ENCODE peak calls at places on chromosomes 5 and 9, in six cellular contexts. One of them, this sample, is unnamed.

GRCh38 chr9:17401858-17402257 is 177.0 kb upstream of the SH3GL2 start:
- DNase-seq in mesenchymal stem cell: no peak
- DNase-seq in caudate nucleus: no peak
- DNase-seq in MM.1S: no peak
- DNase-seq in body of pancreas: no peak
- DNase-seq in WERI-Rb-1: no peak
- DNase-seq in this sample: no peak

GRCh38 chr9:14395300-14396082 is 81.5 kb upstream of the NFIB start:
- DNase-seq in mesenchymal stem cell: no peak
- DNase-seq in caudate nucleus: peak; percentile 69
- DNase-seq in MM.1S: no peak
- DNase-seq in body of pancreas: no peak
- DNase-seq in WERI-Rb-1: no peak
- DNase-seq in this sample: peak; percentile 76

GRCh38 chr5:111585946-111586345 is 73.6 kb upstream of the STARD4 start:
- DNase-seq in mesenchymal stem cell: no peak
- DNase-seq in caudate nucleus: no peak
- DNase-seq in MM.1S: no peak
- DNase-seq in body of pancreas: no peak
- DNase-seq in WERI-Rb-1: no peak
- DNase-seq in this sample: no peak

GRCh38 chr5:154707641-154708040 is 47.5 kb upstream of the LARP1 start:
- DNase-seq in mesenchymal stem cell: no peak
- DNase-seq in caudate nucleus: no peak
- DNase-seq in MM.1S: no peak
- DNase-seq in body of pancreas: no peak
- DNase-seq in WERI-Rb-1: no peak
- DNase-seq in this sample: no peak

GRCh38 chr9:98345011-98345410 is 89.6 kb upstream of the TBC1D2 start:
- DNase-seq in mesenchymal stem cell: no peak
- DNase-seq in caudate nucleus: no peak
- DNase-seq in MM.1S: no peak
- DNase-seq in body of pancreas: no peak
- DNase-seq in WERI-Rb-1: peak; percentile 95
- DNase-seq in this sample: no peak

GRCh38 chr9:89740722-89741121 is 135.9 kb downstream of the GADD45G start:
- DNase-seq in mesenchymal stem cell: no peak
- DNase-seq in caudate nucleus: no peak
- DNase-seq in MM.1S: peak; percentile 27
- DNase-seq in body of pancreas: no peak
- DNase-seq in WERI-Rb-1: no peak
- DNase-seq in this sample: no peak

GRCh38 chr5:76367623-76368366 is 35.3 kb upstream of the IQGAP2 start:
- DNase-seq in mesenchymal stem cell: peak; percentile 54
- DNase-seq in caudate nucleus: no peak
- DNase-seq in MM.1S: peak; percentile 8
- DNase-seq in body of pancreas: no peak
- DNase-seq in WERI-Rb-1: no peak
- DNase-seq in this sample: no peak

GRCh38 chr5:161676109-161676508 is 9.4 kb upstream of the GABRA6 start:
- DNase-seq in mesenchymal stem cell: no peak
- DNase-seq in caudate nucleus: no peak
- DNase-seq in MM.1S: peak; percentile 43
- DNase-seq in body of pancreas: no peak
- DNase-seq in WERI-Rb-1: no peak
- DNase-seq in this sample: no peak

GRCh38 chr5:141779642-141780041 is 97.6 kb upstream of the ARAP3 start:
- DNase-seq in mesenchymal stem cell: no peak
- DNase-seq in caudate nucleus: no peak
- DNase-seq in MM.1S: no peak
- DNase-seq in body of pancreas: peak; percentile 8
- DNase-seq in WERI-Rb-1: no peak
- DNase-seq in this sample: no peak

GRCh38 chr9:138060881-138061280 is 183.3 kb downstream of the CACNA1B start:
- DNase-seq in mesenchymal stem cell: no peak
- DNase-seq in caudate nucleus: no peak
- DNase-seq in MM.1S: no peak
- DNase-seq in body of pancreas: no peak
- DNase-seq in WERI-Rb-1: peak; percentile 0
- DNase-seq in this sample: no peak

GRCh38 chr5:158951461-158951860 is 148.3 kb downstream of the EBF1 start:
- DNase-seq in mesenchymal stem cell: no peak
- DNase-seq in caudate nucleus: no peak
- DNase-seq in MM.1S: no peak
- DNase-seq in body of pancreas: no peak
- DNase-seq in WERI-Rb-1: no peak
- DNase-seq in this sample: no peak

GRCh38 chr9:130287736-130288135 is 22.2 kb downstream of the HMCN2 start:
- DNase-seq in mesenchymal stem cell: no peak
- DNase-seq in caudate nucleus: no peak
- DNase-seq in MM.1S: no peak
- DNase-seq in body of pancreas: no peak
- DNase-seq in WERI-Rb-1: peak; percentile 20
- DNase-seq in this sample: no peak

GRCh38 chr9:105510024-105510423 is 47.9 kb upstream of the FKTN start:
- DNase-seq in mesenchymal stem cell: peak; percentile 76
- DNase-seq in caudate nucleus: no peak
- DNase-seq in MM.1S: no peak
- DNase-seq in body of pancreas: no peak
- DNase-seq in WERI-Rb-1: no peak
- DNase-seq in this sample: no peak

GRCh38 chr9:128637656-128638055 is 19.0 kb downstream of the DYNC2I2 start:
- DNase-seq in mesenchymal stem cell: no peak
- DNase-seq in caudate nucleus: no peak
- DNase-seq in MM.1S: no peak
- DNase-seq in body of pancreas: no peak
- DNase-seq in WERI-Rb-1: no peak
- DNase-seq in this sample: no peak

GRCh38 chr5:3678801-3679200 is 83.2 kb downstream of the IRX1 start:
- DNase-seq in mesenchymal stem cell: no peak
- DNase-seq in caudate nucleus: no peak
- DNase-seq in MM.1S: no peak
- DNase-seq in body of pancreas: no peak
- DNase-seq in WERI-Rb-1: no peak
- DNase-seq in this sample: no peak

GRCh38 chr5:101783241-101784095 is 512.6 kb downstream of the SLCO4C1 start:
- DNase-seq in mesenchymal stem cell: peak; percentile 2
- DNase-seq in caudate nucleus: no peak
- DNase-seq in MM.1S: no peak
- DNase-seq in body of pancreas: no peak
- DNase-seq in WERI-Rb-1: no peak
- DNase-seq in this sample: no peak

GRCh38 chr5:39498247-39498952 is 73.6 kb upstream of the DAB2 start:
- DNase-seq in mesenchymal stem cell: peak; percentile 30
- DNase-seq in caudate nucleus: no peak
- DNase-seq in MM.1S: no peak
- DNase-seq in body of pancreas: no peak
- DNase-seq in WERI-Rb-1: no peak
- DNase-seq in this sample: no peak

GRCh38 chr5:138179277-138179857 is 455 bp downstream of the KIF20A start:
- DNase-seq in mesenchymal stem cell: no peak
- DNase-seq in caudate nucleus: no peak
- DNase-seq in MM.1S: peak; percentile 9
- DNase-seq in body of pancreas: no peak
- DNase-seq in WERI-Rb-1: no peak
- DNase-seq in this sample: no peak

GRCh38 chr5:139293504-139294371 is at the start of gene MATR3:
- DNase-seq in mesenchymal stem cell: peak; percentile 97
- DNase-seq in caudate nucleus: peak; percentile 89
- DNase-seq in MM.1S: peak; percentile 95
- DNase-seq in body of pancreas: peak; percentile 97
- DNase-seq in WERI-Rb-1: peak; percentile 96
- DNase-seq in this sample: peak; percentile 91

GRCh38 chr5:6454628-6455053 is 6.0 kb downstream of the UBE2QL1 start:
- DNase-seq in mesenchymal stem cell: no peak
- DNase-seq in caudate nucleus: no peak
- DNase-seq in MM.1S: no peak
- DNase-seq in body of pancreas: no peak
- DNase-seq in WERI-Rb-1: no peak
- DNase-seq in this sample: no peak

GRCh38 chr9:18683312-18683711 is 209.4 kb downstream of the ADAMTSL1 start:
- DNase-seq in mesenchymal stem cell: no peak
- DNase-seq in caudate nucleus: no peak
- DNase-seq in MM.1S: no peak
- DNase-seq in body of pancreas: no peak
- DNase-seq in WERI-Rb-1: no peak
- DNase-seq in this sample: no peak

GRCh38 chr5:111685969-111686368 is 71.0 kb downstream of the NREP start:
- DNase-seq in mesenchymal stem cell: no peak
- DNase-seq in caudate nucleus: no peak
- DNase-seq in MM.1S: no peak
- DNase-seq in body of pancreas: no peak
- DNase-seq in WERI-Rb-1: peak; percentile 40
- DNase-seq in this sample: no peak

GRCh38 chr9:107480386-107480789 is 9.2 kb downstream of the KLF4 start:
- DNase-seq in mesenchymal stem cell: peak; percentile 85
- DNase-seq in caudate nucleus: no peak
- DNase-seq in MM.1S: peak; percentile 38
- DNase-seq in body of pancreas: peak; percentile 8
- DNase-seq in WERI-Rb-1: no peak
- DNase-seq in this sample: no peak

DNA sequence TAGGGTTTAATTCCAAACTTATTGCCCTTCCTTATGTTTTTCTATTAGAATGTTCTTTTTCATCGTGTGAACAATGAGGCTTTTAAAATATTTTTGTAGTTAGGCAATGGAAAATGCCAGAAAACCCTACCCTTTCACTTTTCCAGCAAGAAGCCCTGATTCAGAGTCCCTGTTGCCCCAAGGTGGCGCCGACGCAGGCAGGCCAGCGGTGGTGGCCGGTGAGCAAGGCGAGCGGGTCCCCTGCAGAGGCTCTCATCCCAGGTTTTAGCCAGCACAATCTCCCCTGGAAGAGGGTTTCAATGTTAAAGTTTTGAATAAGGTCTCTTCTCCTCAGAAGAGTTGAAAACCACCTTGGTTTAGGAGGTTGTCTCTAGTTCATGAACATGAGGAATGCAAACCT is 40.8 kb upstream of the CKMT2 start:
- DNase-seq in mesenchymal stem cell: peak; percentile 10
- DNase-seq in caudate nucleus: no peak
- DNase-seq in MM.1S: no peak
- DNase-seq in body of pancreas: no peak
- DNase-seq in WERI-Rb-1: no peak
- DNase-seq in this sample: no peak
- H3K27ac ChIP-seq in mesenchymal stem cell: no peak overlapping the region
- H3K27ac ChIP-seq in caudate nucleus: no peak overlapping the region
- H3K27ac ChIP-seq in MM.1S: no peak overlapping the region
- H3K27ac ChIP-seq in body of pancreas: no peak overlapping the region
- H3K27ac ChIP-seq in WERI-Rb-1: no peak overlapping the region
- H3K27ac ChIP-seq in this sample: no peak overlapping the region

GRCh38 chr5:177107159-177107558 is 20.4 kb downstream of the FGFR4 start:
- DNase-seq in mesenchymal stem cell: no peak
- DNase-seq in caudate nucleus: no peak
- DNase-seq in MM.1S: no peak
- DNase-seq in body of pancreas: no peak
- DNase-seq in WERI-Rb-1: no peak
- DNase-seq in this sample: no peak

GRCh38 chr5:177109810-177110209 is 23.1 kb downstream of the FGFR4 start:
- DNase-seq in mesenchymal stem cell: no peak
- DNase-seq in caudate nucleus: no peak
- DNase-seq in MM.1S: no peak
- DNase-seq in body of pancreas: no peak
- DNase-seq in WERI-Rb-1: no peak
- DNase-seq in this sample: no peak

GRCh38 chr5:177113566-177114424 is 19.8 kb upstream of the NSD1 start:
- DNase-seq in mesenchymal stem cell: peak; percentile 78
- DNase-seq in caudate nucleus: peak; percentile 10
- DNase-seq in MM.1S: peak; percentile 64
- DNase-seq in body of pancreas: peak; percentile 84
- DNase-seq in WERI-Rb-1: peak; percentile 45
- DNase-seq in this sample: peak; percentile 61

GRCh38 chr5:177112589-177113220 is 20.9 kb upstream of the NSD1 start:
- DNase-seq in mesenchymal stem cell: no peak
- DNase-seq in caudate nucleus: no peak
- DNase-seq in MM.1S: no peak
- DNase-seq in body of pancreas: no peak
- DNase-seq in WERI-Rb-1: no peak
- DNase-seq in this sample: no peak

GRCh38 chr5:177111720-177112394 is 21.7 kb upstream of the NSD1 start:
- DNase-seq in mesenchymal stem cell: peak; percentile 60
- DNase-seq in caudate nucleus: no peak
- DNase-seq in MM.1S: peak; percentile 42
- DNase-seq in body of pancreas: peak; percentile 72
- DNase-seq in WERI-Rb-1: peak; percentile 67
- DNase-seq in this sample: peak; percentile 62
- H3K27ac ChIP-seq in mesenchymal stem cell: no peak overlapping the region
- H3K27ac ChIP-seq in caudate nucleus: no peak overlapping the region
- H3K27ac ChIP-seq in MM.1S: no peak overlapping the region
- H3K27ac ChIP-seq in body of pancreas: no peak overlapping the region
- H3K27ac ChIP-seq in WERI-Rb-1: no peak overlapping the region
- H3K27ac ChIP-seq in this sample: no peak overlapping the region

GRCh38 chr9:16335788-16336580 is 534.5 kb downstream of the BNC2 start:
- DNase-seq in mesenchymal stem cell: peak; percentile 95
- DNase-seq in caudate nucleus: no peak
- DNase-seq in MM.1S: peak; percentile 9
- DNase-seq in body of pancreas: peak; percentile 23
- DNase-seq in WERI-Rb-1: no peak
- DNase-seq in this sample: no peak

GRCh38 chr9:16341176-16341575 is 529.3 kb downstream of the BNC2 start:
- DNase-seq in mesenchymal stem cell: peak; percentile 33
- DNase-seq in caudate nucleus: no peak
- DNase-seq in MM.1S: no peak
- DNase-seq in body of pancreas: no peak
- DNase-seq in WERI-Rb-1: no peak
- DNase-seq in this sample: no peak

GRCh38 chr9:16333697-16334096 is 536.8 kb downstream of the BNC2 start:
- DNase-seq in mesenchymal stem cell: no peak
- DNase-seq in caudate nucleus: no peak
- DNase-seq in MM.1S: no peak
- DNase-seq in body of pancreas: no peak
- DNase-seq in WERI-Rb-1: no peak
- DNase-seq in this sample: no peak

GRCh38 chr9:16336833-16337232 is 533.6 kb downstream of the BNC2 start:
- DNase-seq in mesenchymal stem cell: no peak
- DNase-seq in caudate nucleus: no peak
- DNase-seq in MM.1S: no peak
- DNase-seq in body of pancreas: no peak
- DNase-seq in WERI-Rb-1: no peak
- DNase-seq in this sample: no peak

GRCh38 chr9:16337322-16338029 is 533.0 kb downstream of the BNC2 start:
- DNase-seq in mesenchymal stem cell: peak; percentile 78
- DNase-seq in caudate nucleus: no peak
- DNase-seq in MM.1S: no peak
- DNase-seq in body of pancreas: no peak
- DNase-seq in WERI-Rb-1: no peak
- DNase-seq in this sample: no peak
- H3K27ac ChIP-seq in mesenchymal stem cell: peak overlapping the region; percentile 1
- H3K27ac ChIP-seq in caudate nucleus: no peak overlapping the region
- H3K27ac ChIP-seq in MM.1S: no peak overlapping the region
- H3K27ac ChIP-seq in body of pancreas: no peak overlapping the region
- H3K27ac ChIP-seq in WERI-Rb-1: no peak overlapping the region
- H3K27ac ChIP-seq in this sample: no peak overlapping the region

GRCh38 chr5:179278546-179278945 is 66.7 kb downstream of the ADAMTS2 start:
- DNase-seq in mesenchymal stem cell: no peak
- DNase-seq in caudate nucleus: no peak
- DNase-seq in MM.1S: no peak
- DNase-seq in body of pancreas: no peak
- DNase-seq in WERI-Rb-1: no peak
- DNase-seq in this sample: no peak
- H3K27ac ChIP-seq in mesenchymal stem cell: no peak overlapping the region
- H3K27ac ChIP-seq in caudate nucleus: no peak overlapping the region
- H3K27ac ChIP-seq in MM.1S: no peak overlapping the region
- H3K27ac ChIP-seq in body of pancreas: no peak overlapping the region
- H3K27ac ChIP-seq in WERI-Rb-1: no peak overlapping the region
- H3K27ac ChIP-seq in this sample: no peak overlapping the region

GRCh38 chr9:133557581-133557980 is 23.1 kb downstream of the ADAMTSL2 start:
- DNase-seq in mesenchymal stem cell: no peak
- DNase-seq in caudate nucleus: no peak
- DNase-seq in MM.1S: no peak
- DNase-seq in body of pancreas: no peak
- DNase-seq in WERI-Rb-1: no peak
- DNase-seq in this sample: no peak
- H3K27ac ChIP-seq in mesenchymal stem cell: no peak overlapping the region
- H3K27ac ChIP-seq in caudate nucleus: peak overlapping the region; percentile 36
- H3K27ac ChIP-seq in MM.1S: no peak overlapping the region
- H3K27ac ChIP-seq in body of pancreas: no peak overlapping the region
- H3K27ac ChIP-seq in WERI-Rb-1: no peak overlapping the region
- H3K27ac ChIP-seq in this sample: peak overlapping the region; percentile 16